ENCODE peak calls at places on chromosomes 3 and 15, in four cellular contexts. E, U, C and F are unnamed samples.

GRCh38 chr3:113615976-113616375 is 80.5 kb downstream of the USF3 start:
- DNase-seq in C (no peak), E (no peak), U (no peak), F (no peak)

GRCh38 chr3:122493296-122493695 is 21.4 kb downstream of the KPNA1 start:
- DNase-seq in U (no peak), C (no peak), E (peak), F (no peak)

GRCh38 chr3:100425321-100425720 is 24.0 kb downstream of the LNP1 start:
- DNase-seq in E (no peak), C (no peak), U (no peak), F (no peak)

GRCh38 chr3:11611271-11611893 is 32.3 kb downstream of the VGLL4 start:
- DNase-seq in U (no peak), C (no peak), E (no peak), F (no peak)

GRCh38 chr3:100753846-100754245 is 44.6 kb downstream of the TFG start:
- DNase-seq in U (no peak), E (no peak), C (no peak), F (no peak)

GRCh38 chr3:131174752-131175151 is 148.1 kb downstream of the NEK11 start:
- DNase-seq in C (no peak), E (no peak), U (no peak), F (no peak)

GRCh38 chr3:115165701-115166100 is 18.6 kb upstream of the ZBTB20 start:
- DNase-seq in U (no peak), C (no peak), E (no peak), F (no peak)

GRCh38 chr3:127017229-127017628 is 34.3 kb downstream of the PLXNA1 start:
- DNase-seq in U (no peak), C (no peak), E (no peak), F (no peak)

GRCh38 chr3:53131136-53131495 is 881 bp upstream of the RFT1 start:
- DNase-seq in E (no peak), U (no peak), C (no peak), F (no peak)

GRCh38 chr3:12797124-12797891 is 828 bp downstream of the CAND2 start:
- DNase-seq in U (peak), C (no peak), E (no peak), F (no peak)

GRCh38 chr3:13628841-13629551 is 80.1 kb downstream of the FBLN2 start:
- DNase-seq in E (no peak), U (no peak), C (no peak), F (no peak)

GRCh38 chr3:11530153-11530721 is 113.5 kb downstream of the VGLL4 start:
- DNase-seq in U (no peak), E (peak), C (no peak), F (no peak)

GRCh38 chr15:51579012-51579411 is 43.6 kb downstream of the DMXL2 start:
- DNase-seq in E (no peak), U (no peak), C (no peak), F (no peak)

DNA sequence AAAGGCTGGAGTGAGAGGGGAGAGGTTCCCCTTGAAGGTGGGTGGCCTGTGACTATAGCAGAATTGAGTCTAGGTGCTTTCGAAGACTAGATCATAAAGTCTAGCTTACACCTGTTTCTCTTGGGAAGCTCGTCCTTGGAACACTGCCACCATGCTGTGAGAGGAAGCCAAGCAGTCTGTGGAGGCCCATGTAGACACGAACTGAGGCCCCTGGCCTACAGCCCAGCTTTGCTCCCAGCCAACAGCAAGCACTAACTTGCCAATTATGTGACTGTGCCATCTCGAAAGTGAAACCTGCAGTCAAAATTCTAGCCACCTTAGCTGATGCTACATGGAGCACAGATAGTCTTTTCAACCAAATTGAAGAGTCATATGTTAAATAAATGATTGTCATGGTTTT is 190.5 kb upstream of the NECTIN3 start:
- DNase-seq in C (no peak), E (peak), U (no peak), F (no peak)
- TF ChIP-seq CTCF in C (no peak), E (peak), U (no peak), F (no peak)

GRCh38 chr3:106120334-106120733 is 251.5 kb upstream of the CBLB start:
- DNase-seq in C (no peak), U (no peak), E (no peak), F (no peak)

GRCh38 chr3:106117490-106117858 is 248.7 kb upstream of the CBLB start:
- DNase-seq in U (no peak), E (no peak), C (no peak), F (no peak)

GRCh38 chr3:106119691-106120090 is 250.9 kb upstream of the CBLB start:
- DNase-seq in C (no peak), E (no peak), U (no peak), F (no peak)

GRCh38 chr3:106124818-106125217 is 256.0 kb upstream of the CBLB start:
- DNase-seq in U (no peak), E (no peak), C (no peak), F (no peak)

DNA sequence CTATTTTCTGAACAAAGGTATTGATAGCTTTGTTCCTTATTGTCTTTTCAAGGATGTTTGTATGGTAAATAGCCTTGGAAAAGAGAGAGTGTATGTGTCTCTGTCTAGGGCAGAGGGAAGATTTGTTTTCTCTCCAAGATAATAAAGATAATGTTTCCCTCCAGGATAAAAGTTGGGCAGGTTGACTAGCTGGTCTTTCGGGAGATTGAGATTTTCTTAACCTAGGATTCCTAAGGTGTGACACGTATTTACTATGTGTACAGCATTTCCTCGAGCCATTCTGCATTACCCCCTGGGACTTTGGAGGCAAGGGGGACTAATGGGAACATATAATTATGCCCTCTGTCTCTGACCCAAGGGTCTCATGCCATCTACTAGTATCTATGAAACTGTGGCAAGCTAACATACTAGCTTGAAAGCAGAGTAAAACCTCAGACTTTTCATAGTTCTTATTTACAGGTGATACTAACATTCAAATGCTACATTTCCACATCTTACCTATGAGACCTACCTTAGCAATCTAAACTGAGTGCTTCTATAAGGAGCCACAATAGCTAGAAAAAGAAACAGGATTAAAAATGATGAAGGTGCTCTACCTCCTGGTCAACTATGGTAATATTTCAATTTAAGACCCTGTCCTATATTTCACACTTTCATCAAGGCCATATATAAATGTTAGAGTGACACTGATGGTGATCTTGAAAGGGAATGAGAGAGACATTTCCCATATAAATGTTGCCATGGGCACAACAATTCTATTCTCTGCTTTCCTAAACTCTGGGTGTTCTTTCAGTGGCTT is 252.9 kb upstream of the CBLB start:
- DNase-seq in U (no peak), E (no peak), C (no peak), F (no peak)
- TF ChIP-seq CTCF in U (no peak), E (no peak), C (no peak), F (no peak)

GRCh38 chr3:57659810-57660439 is 33.0 kb downstream of the DENND6A start:
- DNase-seq in E (no peak), U (no peak), C (no peak), F (no peak)
- TF ChIP-seq CTCF in E (no peak), U (no peak), C (no peak), F (no peak)

GRCh38 chr3:146164951-146165350 is 4.0 kb upstream of the PLOD2 start:
- DNase-seq in U (no peak), E (no peak), C (no peak), F (no peak)

GRCh38 chr3:146164071-146164470 is 3.1 kb upstream of the PLOD2 start:
- DNase-seq in U (no peak), E (no peak), C (no peak), F (no peak)

GRCh38 chr3:146162561-146162960 is 1.6 kb upstream of the PLOD2 start:
- DNase-seq in U (no peak), C (no peak), E (no peak), F (no peak)

GRCh38 chr3:146164506-146164905 is 3.5 kb upstream of the PLOD2 start:
- DNase-seq in U (no peak), C (no peak), E (no peak), F (no peak)

DNA sequence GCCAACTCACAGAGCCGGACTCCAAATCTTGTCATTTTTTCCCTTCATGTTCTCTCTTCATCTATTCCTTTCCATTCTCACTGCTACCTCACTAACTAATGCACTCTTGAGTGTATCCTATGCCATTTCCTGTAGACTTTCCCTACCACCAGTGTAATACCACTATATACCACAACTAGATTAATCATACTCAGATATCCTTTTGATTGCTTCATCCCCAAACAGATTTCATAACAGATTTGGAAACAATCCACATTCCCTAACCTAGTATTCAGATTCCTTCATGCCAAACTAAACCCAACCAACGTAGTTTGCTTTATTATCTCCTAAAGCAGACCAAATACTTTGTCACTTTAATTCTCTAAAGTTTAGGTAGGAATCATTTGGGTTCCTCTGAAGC is 2.6 kb upstream of the PLOD2 start:
- DNase-seq in C (no peak), E (peak), U (no peak), F (no peak)
- TF ChIP-seq CTCF in C (peak), E (no peak), U (no peak), F (peak)

DNA sequence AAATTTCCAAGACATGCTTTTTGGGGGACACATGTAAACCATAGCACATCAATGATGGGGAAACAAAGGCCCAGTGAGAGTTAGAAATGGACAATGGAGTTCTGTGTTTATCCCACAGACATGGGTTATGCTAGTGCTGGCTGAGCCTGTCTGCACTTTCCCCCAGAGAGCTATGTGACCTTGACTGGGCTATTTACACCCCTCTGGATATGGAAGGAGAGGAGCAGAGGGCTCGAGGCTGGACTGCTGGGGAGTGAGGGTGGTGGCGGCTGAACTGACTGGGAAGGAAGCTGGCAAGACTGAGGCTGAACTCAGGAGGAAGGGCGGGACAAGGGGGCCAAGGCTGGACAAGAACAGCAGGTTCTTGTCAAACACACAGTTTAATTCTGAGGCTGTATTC is 10.7 kb upstream of the INSYN1 start:
- DNase-seq in U (no peak), E (no peak), C (no peak), F (no peak)
- TF ChIP-seq CTCF in U (no peak), E (no peak), C (no peak), F (no peak)

GRCh38 chr15:92053727-92054316 is 200.3 kb downstream of the SLCO3A1 start:
- DNase-seq in E (no peak), U (no peak), C (no peak), F (no peak)
- TF ChIP-seq CTCF in E (peak), U (no peak), C (peak), F (peak)

DNA sequence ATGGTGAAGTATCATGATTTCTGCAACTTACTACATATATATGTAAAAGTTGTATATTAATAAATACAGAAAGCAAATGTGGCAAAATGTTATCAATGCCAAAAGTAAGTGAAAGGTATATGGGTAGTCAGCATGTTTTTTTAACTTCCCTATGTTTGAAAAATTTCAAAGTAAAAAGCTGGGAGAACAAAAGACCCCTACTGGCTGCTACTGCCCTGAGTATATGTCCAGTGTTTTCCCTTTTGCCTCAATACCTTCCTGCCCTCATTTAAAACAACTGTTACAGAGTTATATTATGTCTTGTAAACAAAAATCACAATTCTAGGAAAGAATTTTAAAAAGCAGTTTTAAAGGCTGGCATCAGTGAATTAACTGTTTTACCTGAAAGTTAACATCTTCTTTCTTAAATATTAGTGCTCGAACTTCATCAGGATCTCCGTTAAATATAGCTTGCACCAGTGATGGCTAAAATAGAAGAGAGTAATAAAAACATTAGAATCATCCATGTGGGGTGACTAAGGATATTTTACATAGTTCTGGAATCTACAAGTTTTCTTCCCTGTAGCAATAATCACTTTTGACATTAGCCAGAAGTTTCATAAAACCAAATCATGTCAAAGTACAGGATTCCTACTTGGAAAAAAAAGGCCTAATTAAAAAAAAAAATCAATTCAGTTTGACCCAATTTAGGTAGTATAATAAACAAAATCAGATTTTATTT is 2.8 kb downstream of the ANKRD28 start:
- DNase-seq in C (no peak), U (no peak), E (no peak), F (no peak)
- TF ChIP-seq CTCF in C (no peak), U (no peak), E (no peak), F (no peak)

DNA sequence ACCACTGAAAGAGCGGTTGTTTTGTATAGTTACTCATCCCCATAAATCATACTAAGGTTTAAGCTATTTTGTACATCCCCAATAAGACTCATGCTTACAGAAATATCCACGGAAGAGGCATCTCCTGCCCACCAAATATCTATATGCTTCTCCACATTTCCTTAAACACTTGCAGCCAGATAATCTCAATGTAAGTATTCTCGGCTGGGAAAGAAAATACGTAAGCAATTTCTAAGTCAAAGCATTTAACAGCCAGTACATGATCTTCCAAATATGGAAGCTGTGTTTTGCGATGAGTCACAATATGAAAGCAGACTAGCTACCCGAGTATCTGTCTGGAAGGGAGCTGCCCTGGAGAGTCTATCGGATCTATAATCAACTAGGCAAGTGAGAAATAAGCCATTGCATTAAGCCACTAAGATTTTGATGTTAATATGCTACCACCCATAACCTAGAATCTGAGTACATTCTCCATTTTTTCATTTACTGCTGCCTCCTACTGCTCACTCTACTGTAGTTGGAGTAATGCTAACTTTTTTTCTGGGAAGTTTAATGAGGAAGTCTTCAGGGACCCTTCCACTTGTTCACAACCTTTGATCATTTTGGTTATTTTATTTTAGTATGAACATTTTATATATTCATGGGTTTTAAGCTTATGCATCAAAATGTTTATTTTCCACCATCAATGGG is 26.9 kb upstream of the ZMAT3 start:
- DNase-seq in C (no peak), U (no peak), E (no peak), F (no peak)
- TF ChIP-seq CTCF in C (no peak), U (no peak), E (peak), F (no peak)

GRCh38 chr15:80433836-80434235 is 29.7 kb downstream of the ARNT2 start:
- DNase-seq in C (no peak), E (no peak), U (no peak), F (no peak)

GRCh38 chr15:80436511-80437307 is 32.5 kb downstream of the ARNT2 start:
- DNase-seq in E (no peak), C (no peak), U (no peak), F (no peak)

GRCh38 chr15:80429964-80430363 is 25.8 kb downstream of the ARNT2 start:
- DNase-seq in C (no peak), E (no peak), U (no peak), F (no peak)

GRCh38 chr15:80434926-80435720 is 30.9 kb downstream of the ARNT2 start:
- DNase-seq in U (no peak), E (no peak), C (no peak), F (no peak)

GRCh38 chr15:80431635-80432034 is 27.5 kb downstream of the ARNT2 start:
- DNase-seq in U (no peak), E (no peak), C (no peak), F (no peak)
- TF ChIP-seq CTCF in U (no peak), E (no peak), C (no peak), F (no peak)